ENCODE peak calls at places on chromosome 7, in ten cellular contexts. One of them, this sample, is unnamed.

GRCh38 chr7:105448181-105448580 is 59.5 kb upstream of the SRPK2 start:
- DNase-seq in astrocyte of the cerebellum: no peak
- DNase-seq in stimulated activated CD4-positive, alpha-beta T cell treated with anti-CD3 and anti-CD28 coated beads, Interleukin-1b, Interleukin-23, amount 100 ng/mL, for 1 hour: no peak
- DNase-seq in activated CD4-positive, alpha-beta T cell treated with anti-CD3 and anti-CD28 coated beads, Interleukin-2, amount 50 U/mL, for 24 hours: no peak
- DNase-seq in endodermal cell: no peak
- DNase-seq in kidney epithelial cell: no peak
- DNase-seq in HT1080: no peak
- DNase-seq in endothelial cell: no peak
- DNase-seq in GM04504: no peak
- DNase-seq in activated naive CD4-positive, alpha-beta T cell treated with Interleukin-2 at 50 U/mL for 16 hours: no peak
- DNase-seq in this sample: no peak

GRCh38 chr7:100893910-100894763 is 1.6 kb downstream of the ACHE start:
- DNase-seq in astrocyte of the cerebellum: no peak
- DNase-seq in stimulated activated CD4-positive, alpha-beta T cell treated with anti-CD3 and anti-CD28 coated beads, Interleukin-1b, Interleukin-23, amount 100 ng/mL, for 1 hour: no peak
- DNase-seq in activated CD4-positive, alpha-beta T cell treated with anti-CD3 and anti-CD28 coated beads, Interleukin-2, amount 50 U/mL, for 24 hours: no peak
- DNase-seq in endodermal cell: peak; percentile 71
- DNase-seq in kidney epithelial cell: no peak
- DNase-seq in HT1080: no peak
- DNase-seq in endothelial cell: no peak
- DNase-seq in GM04504: no peak
- DNase-seq in activated naive CD4-positive, alpha-beta T cell treated with Interleukin-2 at 50 U/mL for 16 hours: no peak
- DNase-seq in this sample: no peak

GRCh38 chr7:140209866-140210609 is 33.3 kb upstream of the KDM7A start:
- DNase-seq in astrocyte of the cerebellum: no peak
- DNase-seq in stimulated activated CD4-positive, alpha-beta T cell treated with anti-CD3 and anti-CD28 coated beads, Interleukin-1b, Interleukin-23, amount 100 ng/mL, for 1 hour: no peak
- DNase-seq in activated CD4-positive, alpha-beta T cell treated with anti-CD3 and anti-CD28 coated beads, Interleukin-2, amount 50 U/mL, for 24 hours: peak; percentile 21
- DNase-seq in endodermal cell: no peak
- DNase-seq in kidney epithelial cell: no peak
- DNase-seq in HT1080: no peak
- DNase-seq in endothelial cell: no peak
- DNase-seq in GM04504: no peak
- DNase-seq in activated naive CD4-positive, alpha-beta T cell treated with Interleukin-2 at 50 U/mL for 16 hours: peak; percentile 68
- DNase-seq in this sample: no peak

GRCh38 chr7:91634485-91635177 is 245.9 kb downstream of the MTERF1 start:
- DNase-seq in astrocyte of the cerebellum: no peak
- DNase-seq in stimulated activated CD4-positive, alpha-beta T cell treated with anti-CD3 and anti-CD28 coated beads, Interleukin-1b, Interleukin-23, amount 100 ng/mL, for 1 hour: no peak
- DNase-seq in activated CD4-positive, alpha-beta T cell treated with anti-CD3 and anti-CD28 coated beads, Interleukin-2, amount 50 U/mL, for 24 hours: no peak
- DNase-seq in endodermal cell: no peak
- DNase-seq in kidney epithelial cell: no peak
- DNase-seq in HT1080: no peak
- DNase-seq in endothelial cell: no peak
- DNase-seq in GM04504: no peak
- DNase-seq in activated naive CD4-positive, alpha-beta T cell treated with Interleukin-2 at 50 U/mL for 16 hours: no peak
- DNase-seq in this sample: no peak

GRCh38 chr7:93926800-93927199 is 5.3 kb downstream of the GNG11 start:
- DNase-seq in astrocyte of the cerebellum: no peak
- DNase-seq in stimulated activated CD4-positive, alpha-beta T cell treated with anti-CD3 and anti-CD28 coated beads, Interleukin-1b, Interleukin-23, amount 100 ng/mL, for 1 hour: no peak
- DNase-seq in activated CD4-positive, alpha-beta T cell treated with anti-CD3 and anti-CD28 coated beads, Interleukin-2, amount 50 U/mL, for 24 hours: no peak
- DNase-seq in endodermal cell: no peak
- DNase-seq in kidney epithelial cell: no peak
- DNase-seq in HT1080: no peak
- DNase-seq in endothelial cell: no peak
- DNase-seq in GM04504: no peak
- DNase-seq in activated naive CD4-positive, alpha-beta T cell treated with Interleukin-2 at 50 U/mL for 16 hours: no peak
- DNase-seq in this sample: no peak

GRCh38 chr7:44384586-44385383 is 59.4 kb upstream of the CAMK2B start:
- DNase-seq in astrocyte of the cerebellum: no peak
- DNase-seq in stimulated activated CD4-positive, alpha-beta T cell treated with anti-CD3 and anti-CD28 coated beads, Interleukin-1b, Interleukin-23, amount 100 ng/mL, for 1 hour: no peak
- DNase-seq in activated CD4-positive, alpha-beta T cell treated with anti-CD3 and anti-CD28 coated beads, Interleukin-2, amount 50 U/mL, for 24 hours: no peak
- DNase-seq in endodermal cell: peak; percentile 24
- DNase-seq in kidney epithelial cell: no peak
- DNase-seq in HT1080: no peak
- DNase-seq in endothelial cell: no peak
- DNase-seq in GM04504: no peak
- DNase-seq in activated naive CD4-positive, alpha-beta T cell treated with Interleukin-2 at 50 U/mL for 16 hours: no peak
- DNase-seq in this sample: no peak

GRCh38 chr7:138460176-138460648 is at the start of gene TRIM24:
- DNase-seq in astrocyte of the cerebellum: no peak
- DNase-seq in stimulated activated CD4-positive, alpha-beta T cell treated with anti-CD3 and anti-CD28 coated beads, Interleukin-1b, Interleukin-23, amount 100 ng/mL, for 1 hour: no peak
- DNase-seq in activated CD4-positive, alpha-beta T cell treated with anti-CD3 and anti-CD28 coated beads, Interleukin-2, amount 50 U/mL, for 24 hours: no peak
- DNase-seq in endodermal cell: no peak
- DNase-seq in kidney epithelial cell: no peak
- DNase-seq in HT1080: no peak
- DNase-seq in endothelial cell: no peak
- DNase-seq in GM04504: peak; percentile 96
- DNase-seq in activated naive CD4-positive, alpha-beta T cell treated with Interleukin-2 at 50 U/mL for 16 hours: no peak
- DNase-seq in this sample: no peak

GRCh38 chr7:5549096-5549896 is 125.7 kb upstream of the TNRC18 start:
- DNase-seq in astrocyte of the cerebellum: no peak
- DNase-seq in stimulated activated CD4-positive, alpha-beta T cell treated with anti-CD3 and anti-CD28 coated beads, Interleukin-1b, Interleukin-23, amount 100 ng/mL, for 1 hour: no peak
- DNase-seq in activated CD4-positive, alpha-beta T cell treated with anti-CD3 and anti-CD28 coated beads, Interleukin-2, amount 50 U/mL, for 24 hours: no peak
- DNase-seq in endodermal cell: peak; percentile 73
- DNase-seq in kidney epithelial cell: no peak
- DNase-seq in HT1080: peak; percentile 97
- DNase-seq in endothelial cell: no peak
- DNase-seq in GM04504: no peak
- DNase-seq in activated naive CD4-positive, alpha-beta T cell treated with Interleukin-2 at 50 U/mL for 16 hours: no peak
- DNase-seq in this sample: no peak

GRCh38 chr7:128841961-128842673 is 11.9 kb downstream of the FLNC start:
- DNase-seq in astrocyte of the cerebellum: no peak
- DNase-seq in stimulated activated CD4-positive, alpha-beta T cell treated with anti-CD3 and anti-CD28 coated beads, Interleukin-1b, Interleukin-23, amount 100 ng/mL, for 1 hour: peak; percentile 39
- DNase-seq in activated CD4-positive, alpha-beta T cell treated with anti-CD3 and anti-CD28 coated beads, Interleukin-2, amount 50 U/mL, for 24 hours: no peak
- DNase-seq in endodermal cell: peak; percentile 91
- DNase-seq in kidney epithelial cell: no peak
- DNase-seq in HT1080: peak; percentile 36
- DNase-seq in endothelial cell: peak; percentile 70
- DNase-seq in GM04504: no peak
- DNase-seq in activated naive CD4-positive, alpha-beta T cell treated with Interleukin-2 at 50 U/mL for 16 hours: peak; percentile 66
- DNase-seq in this sample: no peak

GRCh38 chr7:4234498-4234855 is 447.6 kb upstream of the FOXK1 start:
- DNase-seq in astrocyte of the cerebellum: no peak
- DNase-seq in stimulated activated CD4-positive, alpha-beta T cell treated with anti-CD3 and anti-CD28 coated beads, Interleukin-1b, Interleukin-23, amount 100 ng/mL, for 1 hour: no peak
- DNase-seq in activated CD4-positive, alpha-beta T cell treated with anti-CD3 and anti-CD28 coated beads, Interleukin-2, amount 50 U/mL, for 24 hours: no peak
- DNase-seq in endodermal cell: no peak
- DNase-seq in kidney epithelial cell: no peak
- DNase-seq in HT1080: no peak
- DNase-seq in endothelial cell: no peak
- DNase-seq in GM04504: no peak
- DNase-seq in activated naive CD4-positive, alpha-beta T cell treated with Interleukin-2 at 50 U/mL for 16 hours: no peak
- DNase-seq in this sample: no peak

GRCh38 chr7:142626420-142627035 is 122.7 kb upstream of the PRSS1 start:
- DNase-seq in astrocyte of the cerebellum: no peak
- DNase-seq in stimulated activated CD4-positive, alpha-beta T cell treated with anti-CD3 and anti-CD28 coated beads, Interleukin-1b, Interleukin-23, amount 100 ng/mL, for 1 hour: peak; percentile 53
- DNase-seq in activated CD4-positive, alpha-beta T cell treated with anti-CD3 and anti-CD28 coated beads, Interleukin-2, amount 50 U/mL, for 24 hours: peak; percentile 22
- DNase-seq in endodermal cell: peak; percentile 95
- DNase-seq in kidney epithelial cell: no peak
- DNase-seq in HT1080: peak; percentile 54
- DNase-seq in endothelial cell: peak; percentile 76
- DNase-seq in GM04504: no peak
- DNase-seq in activated naive CD4-positive, alpha-beta T cell treated with Interleukin-2 at 50 U/mL for 16 hours: peak; percentile 72
- DNase-seq in this sample: no peak

GRCh38 chr7:372939-373791 is 83.2 kb downstream of the FOXL3 start:
- DNase-seq in astrocyte of the cerebellum: no peak
- DNase-seq in stimulated activated CD4-positive, alpha-beta T cell treated with anti-CD3 and anti-CD28 coated beads, Interleukin-1b, Interleukin-23, amount 100 ng/mL, for 1 hour: no peak
- DNase-seq in activated CD4-positive, alpha-beta T cell treated with anti-CD3 and anti-CD28 coated beads, Interleukin-2, amount 50 U/mL, for 24 hours: no peak
- DNase-seq in endodermal cell: peak; percentile 74
- DNase-seq in kidney epithelial cell: no peak
- DNase-seq in HT1080: no peak
- DNase-seq in endothelial cell: no peak
- DNase-seq in GM04504: no peak
- DNase-seq in activated naive CD4-positive, alpha-beta T cell treated with Interleukin-2 at 50 U/mL for 16 hours: no peak
- DNase-seq in this sample: no peak

GRCh38 chr7:29248713-29249382 is 54.3 kb downstream of the CHN2 start:
- DNase-seq in astrocyte of the cerebellum: no peak
- DNase-seq in stimulated activated CD4-positive, alpha-beta T cell treated with anti-CD3 and anti-CD28 coated beads, Interleukin-1b, Interleukin-23, amount 100 ng/mL, for 1 hour: no peak
- DNase-seq in activated CD4-positive, alpha-beta T cell treated with anti-CD3 and anti-CD28 coated beads, Interleukin-2, amount 50 U/mL, for 24 hours: no peak
- DNase-seq in endodermal cell: no peak
- DNase-seq in kidney epithelial cell: no peak
- DNase-seq in HT1080: no peak
- DNase-seq in endothelial cell: no peak
- DNase-seq in GM04504: no peak
- DNase-seq in activated naive CD4-positive, alpha-beta T cell treated with Interleukin-2 at 50 U/mL for 16 hours: no peak
- DNase-seq in this sample: no peak

GRCh38 chr7:133828906-133829305 is 298.2 kb upstream of the LRGUK start:
- DNase-seq in astrocyte of the cerebellum: no peak
- DNase-seq in stimulated activated CD4-positive, alpha-beta T cell treated with anti-CD3 and anti-CD28 coated beads, Interleukin-1b, Interleukin-23, amount 100 ng/mL, for 1 hour: no peak
- DNase-seq in activated CD4-positive, alpha-beta T cell treated with anti-CD3 and anti-CD28 coated beads, Interleukin-2, amount 50 U/mL, for 24 hours: no peak
- DNase-seq in endodermal cell: no peak
- DNase-seq in kidney epithelial cell: no peak
- DNase-seq in HT1080: no peak
- DNase-seq in endothelial cell: no peak
- DNase-seq in GM04504: no peak
- DNase-seq in activated naive CD4-positive, alpha-beta T cell treated with Interleukin-2 at 50 U/mL for 16 hours: no peak
- DNase-seq in this sample: no peak

GRCh38 chr7:133563196-133563707 is 310.4 kb downstream of the EXOC4 start:
- DNase-seq in astrocyte of the cerebellum: no peak
- DNase-seq in stimulated activated CD4-positive, alpha-beta T cell treated with anti-CD3 and anti-CD28 coated beads, Interleukin-1b, Interleukin-23, amount 100 ng/mL, for 1 hour: no peak
- DNase-seq in activated CD4-positive, alpha-beta T cell treated with anti-CD3 and anti-CD28 coated beads, Interleukin-2, amount 50 U/mL, for 24 hours: no peak
- DNase-seq in endodermal cell: no peak
- DNase-seq in kidney epithelial cell: no peak
- DNase-seq in HT1080: no peak
- DNase-seq in endothelial cell: no peak
- DNase-seq in GM04504: no peak
- DNase-seq in activated naive CD4-positive, alpha-beta T cell treated with Interleukin-2 at 50 U/mL for 16 hours: no peak
- DNase-seq in this sample: no peak

GRCh38 chr7:22569586-22570321 is 69.8 kb upstream of the STEAP1B start:
- DNase-seq in astrocyte of the cerebellum: no peak
- DNase-seq in stimulated activated CD4-positive, alpha-beta T cell treated with anti-CD3 and anti-CD28 coated beads, Interleukin-1b, Interleukin-23, amount 100 ng/mL, for 1 hour: no peak
- DNase-seq in activated CD4-positive, alpha-beta T cell treated with anti-CD3 and anti-CD28 coated beads, Interleukin-2, amount 50 U/mL, for 24 hours: no peak
- DNase-seq in endodermal cell: no peak
- DNase-seq in kidney epithelial cell: no peak
- DNase-seq in HT1080: peak; percentile 67
- DNase-seq in endothelial cell: no peak
- DNase-seq in GM04504: no peak
- DNase-seq in activated naive CD4-positive, alpha-beta T cell treated with Interleukin-2 at 50 U/mL for 16 hours: no peak
- DNase-seq in this sample: no peak

GRCh38 chr7:100090527-100091410 is 2.0 kb downstream of the COPS6 start:
- DNase-seq in astrocyte of the cerebellum: no peak
- DNase-seq in stimulated activated CD4-positive, alpha-beta T cell treated with anti-CD3 and anti-CD28 coated beads, Interleukin-1b, Interleukin-23, amount 100 ng/mL, for 1 hour: no peak
- DNase-seq in activated CD4-positive, alpha-beta T cell treated with anti-CD3 and anti-CD28 coated beads, Interleukin-2, amount 50 U/mL, for 24 hours: no peak
- DNase-seq in endodermal cell: no peak
- DNase-seq in kidney epithelial cell: no peak
- DNase-seq in HT1080: no peak
- DNase-seq in endothelial cell: no peak
- DNase-seq in GM04504: no peak
- DNase-seq in activated naive CD4-positive, alpha-beta T cell treated with Interleukin-2 at 50 U/mL for 16 hours: no peak
- DNase-seq in this sample: no peak

GRCh38 chr7:23333671-23334246 is 34.6 kb downstream of the MALSU1 start:
- DNase-seq in astrocyte of the cerebellum: peak; percentile 82
- DNase-seq in stimulated activated CD4-positive, alpha-beta T cell treated with anti-CD3 and anti-CD28 coated beads, Interleukin-1b, Interleukin-23, amount 100 ng/mL, for 1 hour: no peak
- DNase-seq in activated CD4-positive, alpha-beta T cell treated with anti-CD3 and anti-CD28 coated beads, Interleukin-2, amount 50 U/mL, for 24 hours: no peak
- DNase-seq in endodermal cell: no peak
- DNase-seq in kidney epithelial cell: no peak
- DNase-seq in HT1080: peak; percentile 84
- DNase-seq in endothelial cell: no peak
- DNase-seq in GM04504: peak; percentile 96
- DNase-seq in activated naive CD4-positive, alpha-beta T cell treated with Interleukin-2 at 50 U/mL for 16 hours: no peak
- DNase-seq in this sample: peak; percentile 68

GRCh38 chr7:131625817-131626372 is 69.5 kb upstream of the PODXL start:
- DNase-seq in astrocyte of the cerebellum: no peak
- DNase-seq in stimulated activated CD4-positive, alpha-beta T cell treated with anti-CD3 and anti-CD28 coated beads, Interleukin-1b, Interleukin-23, amount 100 ng/mL, for 1 hour: no peak
- DNase-seq in activated CD4-positive, alpha-beta T cell treated with anti-CD3 and anti-CD28 coated beads, Interleukin-2, amount 50 U/mL, for 24 hours: no peak
- DNase-seq in endodermal cell: peak; percentile 96
- DNase-seq in kidney epithelial cell: peak; percentile 58
- DNase-seq in HT1080: peak; percentile 100
- DNase-seq in endothelial cell: peak; percentile 33
- DNase-seq in GM04504: peak; percentile 84
- DNase-seq in activated naive CD4-positive, alpha-beta T cell treated with Interleukin-2 at 50 U/mL for 16 hours: no peak
- DNase-seq in this sample: no peak

GRCh38 chr7:79548616-79549206 is 95.2 kb upstream of the MAGI2 start:
- DNase-seq in astrocyte of the cerebellum: no peak
- DNase-seq in stimulated activated CD4-positive, alpha-beta T cell treated with anti-CD3 and anti-CD28 coated beads, Interleukin-1b, Interleukin-23, amount 100 ng/mL, for 1 hour: no peak
- DNase-seq in activated CD4-positive, alpha-beta T cell treated with anti-CD3 and anti-CD28 coated beads, Interleukin-2, amount 50 U/mL, for 24 hours: no peak
- DNase-seq in endodermal cell: peak; percentile 52
- DNase-seq in kidney epithelial cell: no peak
- DNase-seq in HT1080: no peak
- DNase-seq in endothelial cell: no peak
- DNase-seq in GM04504: no peak
- DNase-seq in activated naive CD4-positive, alpha-beta T cell treated with Interleukin-2 at 50 U/mL for 16 hours: no peak
- DNase-seq in this sample: no peak

GRCh38 chr7:136687693-136688322 is 180.6 kb upstream of the CHRM2 start:
- DNase-seq in astrocyte of the cerebellum: no peak
- DNase-seq in stimulated activated CD4-positive, alpha-beta T cell treated with anti-CD3 and anti-CD28 coated beads, Interleukin-1b, Interleukin-23, amount 100 ng/mL, for 1 hour: no peak
- DNase-seq in activated CD4-positive, alpha-beta T cell treated with anti-CD3 and anti-CD28 coated beads, Interleukin-2, amount 50 U/mL, for 24 hours: no peak
- DNase-seq in endodermal cell: peak; percentile 51
- DNase-seq in kidney epithelial cell: no peak
- DNase-seq in HT1080: peak; percentile 48
- DNase-seq in endothelial cell: peak; percentile 22
- DNase-seq in GM04504: no peak
- DNase-seq in activated naive CD4-positive, alpha-beta T cell treated with Interleukin-2 at 50 U/mL for 16 hours: no peak
- DNase-seq in this sample: no peak

GRCh38 chr7:76998263-76998666 is 33.9 kb downstream of the SPDYE17 start:
- DNase-seq in astrocyte of the cerebellum: no peak
- DNase-seq in stimulated activated CD4-positive, alpha-beta T cell treated with anti-CD3 and anti-CD28 coated beads, Interleukin-1b, Interleukin-23, amount 100 ng/mL, for 1 hour: no peak
- DNase-seq in activated CD4-positive, alpha-beta T cell treated with anti-CD3 and anti-CD28 coated beads, Interleukin-2, amount 50 U/mL, for 24 hours: no peak
- DNase-seq in endodermal cell: no peak
- DNase-seq in kidney epithelial cell: no peak
- DNase-seq in HT1080: no peak
- DNase-seq in endothelial cell: no peak
- DNase-seq in GM04504: no peak
- DNase-seq in activated naive CD4-positive, alpha-beta T cell treated with Interleukin-2 at 50 U/mL for 16 hours: no peak
- DNase-seq in this sample: no peak